ENCODE peak calls at places on chromosomes 6 and 20, in seven cellular contexts. Y is psoas muscle, M is DND-41, G is GM12878, F is kidney, S is left lung, J is hepatocyte. P is an unnamed sample.

GRCh38 chr6:14981960-14982359 is 263.9 kb upstream of the JARID2 start:
- DNase-seq in Y (no peak), M (no peak), G (no peak), F (no peak), S (no peak), J (no peak), P (peak)

GRCh38 chr6:156189195-156189594 is 588.0 kb upstream of the ARID1B start:
- DNase-seq in Y (no peak), M (no peak), G (no peak), F (no peak), S (no peak), J (no peak), P (no peak)

GRCh38 chr6:126087456-126087855 is 101.1 kb downstream of the TRMT11 start:
- DNase-seq in Y (no peak), M (no peak), G (no peak), F (no peak), S (no peak), J (no peak), P (no peak)

GRCh38 chr6:144844596-144844995 is 559.5 kb downstream of the UTRN start:
- DNase-seq in Y (no peak), M (no peak), G (no peak), F (no peak), S (no peak), J (no peak), P (no peak)

GRCh38 chr6:13814938-13815575 is 700 bp upstream of the MCUR1 start:
- DNase-seq in Y (no peak), M (no peak), G (no peak), F (no peak), S (no peak), J (no peak), P (no peak)

GRCh38 chr6:47135772-47136171 is 93.6 kb upstream of the ADGRF1 start:
- DNase-seq in Y (no peak), M (no peak), G (no peak), F (no peak), S (no peak), J (peak), P (no peak)

GRCh38 chr20:49339123-49339522 is 61.3 kb upstream of the ZNFX1 start:
- DNase-seq in Y (no peak), M (no peak), G (no peak), F (no peak), S (no peak), J (no peak), P (no peak)

GRCh38 chr6:157632821-157633220 is 190.2 kb upstream of the SNX9 start:
- DNase-seq in Y (no peak), M (no peak), G (no peak), F (no peak), S (no peak), J (no peak), P (peak)

GRCh38 chr6:37785002-37785687 is 34.4 kb upstream of the ZFAND3 start:
- DNase-seq in Y (no peak), M (no peak), G (no peak), F (peak), S (no peak), J (no peak), P (no peak)

GRCh38 chr6:37781788-37782187 is 37.7 kb upstream of the ZFAND3 start:
- DNase-seq in Y (no peak), M (no peak), G (no peak), F (no peak), S (no peak), J (no peak), P (no peak)

GRCh38 chr6:37783831-37784584 is 35.5 kb upstream of the ZFAND3 start:
- DNase-seq in Y (peak), M (no peak), G (no peak), F (peak), S (no peak), J (peak), P (peak)

GRCh38 chr6:37784585-37784967 is 35.0 kb upstream of the ZFAND3 start:
- DNase-seq in Y (no peak), M (no peak), G (no peak), F (peak), S (no peak), J (no peak), P (peak)

DNA sequence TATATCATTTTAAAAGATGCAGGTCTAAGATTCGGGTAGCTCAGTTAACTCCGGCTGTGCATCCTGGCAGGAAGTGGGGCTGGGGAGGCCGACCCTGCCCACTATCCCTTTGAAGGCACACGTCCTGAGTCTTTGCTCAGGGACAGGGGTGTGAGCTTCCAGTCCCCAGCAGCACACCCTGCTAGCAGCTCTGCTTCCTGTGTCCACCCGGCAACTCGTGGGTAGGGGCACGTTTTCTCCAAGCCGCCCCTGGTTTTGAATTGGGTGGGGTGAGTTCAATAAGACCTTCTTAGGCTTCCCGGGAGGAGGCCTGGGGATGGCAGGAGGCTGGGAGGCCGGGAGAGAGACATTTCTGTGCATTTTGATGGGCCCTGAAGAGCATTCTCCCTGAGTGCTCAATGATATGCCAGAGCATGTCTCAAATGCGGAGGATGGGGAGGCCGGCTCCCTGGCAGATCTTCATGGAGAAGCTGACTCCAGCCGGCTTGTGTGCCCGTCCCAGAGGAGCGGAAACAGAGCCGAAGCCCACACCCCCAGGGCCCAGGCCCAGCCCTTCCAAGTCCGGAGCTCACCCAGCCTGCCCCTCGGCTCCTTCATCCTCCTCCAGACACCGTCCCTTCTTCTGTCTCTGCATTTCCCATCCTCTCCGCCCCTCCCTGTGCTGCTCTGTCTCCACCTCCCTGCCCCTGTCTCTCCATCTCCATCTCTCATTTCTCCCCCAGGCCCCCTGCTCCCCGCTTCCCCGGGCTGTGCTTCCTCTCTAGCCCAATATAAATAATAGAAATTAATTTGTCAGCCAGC is 36.3 kb upstream of the ZFAND3 start:
- DNase-seq in Y (peak), M (no peak), G (no peak), F (peak), S (no peak), J (peak), P (peak)
- H3K4me3 ChIP-seq in Y (peak), M (no peak), G (peak), F (peak), S (peak), J (no peak), P (peak)

GRCh38 chr20:36544134-36545018 is 3.1 kb downstream of the MYL9 start:
- DNase-seq in Y (no peak), M (no peak), G (no peak), F (peak), S (peak), J (no peak), P (no peak)
- H3K27ac ChIP-seq in Y (peak), M (no peak), G (no peak), F (no peak), S (peak), J (no peak), P (peak)

DNA sequence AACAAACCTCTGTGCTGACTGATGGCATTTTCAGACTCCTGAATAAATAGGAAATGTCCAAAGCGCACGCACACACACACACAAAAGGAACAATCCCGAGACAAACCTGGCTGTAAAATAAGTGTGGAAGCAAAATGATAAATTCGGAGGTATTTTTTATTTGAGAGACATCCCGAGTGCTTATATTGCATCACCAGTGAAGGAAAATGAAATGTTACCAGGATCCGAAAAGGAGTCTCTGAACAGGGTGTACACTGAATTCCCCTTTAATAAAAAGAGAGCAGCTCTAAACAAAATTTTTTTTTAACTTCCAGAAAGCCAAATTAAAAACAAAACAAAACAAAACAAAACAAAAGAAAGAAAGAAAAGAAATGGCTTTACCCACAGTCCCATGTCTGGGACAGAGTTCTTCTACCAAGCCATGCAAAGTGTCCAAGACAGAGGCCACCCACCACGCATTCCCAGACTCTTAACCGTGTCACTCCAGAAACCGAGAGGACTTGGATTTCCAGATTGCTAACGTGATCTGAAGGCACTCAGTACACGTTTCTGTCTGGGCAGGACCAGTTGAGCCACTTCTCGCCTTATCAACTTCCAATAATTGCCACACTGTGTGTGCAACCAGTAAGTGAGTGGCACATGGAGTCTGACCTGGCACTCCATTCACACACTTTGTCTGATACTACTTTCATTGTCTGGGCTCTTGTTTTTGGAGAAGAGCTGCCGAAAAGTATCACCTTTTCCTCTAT is 820 bp downstream of the ME1 start:
- DNase-seq in Y (peak), M (no peak), G (no peak), F (no peak), S (peak), J (peak), P (peak)
- H3K4me3 ChIP-seq in Y (peak), M (no peak), G (peak), F (peak), S (peak), J (peak), P (peak)

GRCh38 chr6:134079406-134079921 is 27.0 kb upstream of the SLC2A12 start:
- DNase-seq in Y (no peak), M (no peak), G (no peak), F (no peak), S (no peak), J (no peak), P (no peak)

GRCh38 chr6:134080171-134080795 is 27.9 kb upstream of the SLC2A12 start:
- DNase-seq in Y (no peak), M (no peak), G (no peak), F (no peak), S (no peak), J (no peak), P (no peak)

GRCh38 chr6:134074151-134074712 is 21.8 kb upstream of the SLC2A12 start:
- DNase-seq in Y (no peak), M (no peak), G (no peak), F (no peak), S (no peak), J (no peak), P (peak)

GRCh38 chr6:134078166-134078565 is 25.7 kb upstream of the SLC2A12 start:
- DNase-seq in Y (no peak), M (no peak), G (no peak), F (no peak), S (no peak), J (no peak), P (no peak)

GRCh38 chr6:134077301-134077700 is 24.9 kb upstream of the SLC2A12 start:
- DNase-seq in Y (no peak), M (no peak), G (no peak), F (no peak), S (no peak), J (no peak), P (no peak)
- H3K27ac ChIP-seq in Y (no peak), M (no peak), G (no peak), F (no peak), S (no peak), J (no peak), P (no peak)

GRCh38 chr6:36684447-36684812 is 5.9 kb downstream of the CDKN1A start:
- DNase-seq in Y (no peak), M (no peak), G (no peak), F (no peak), S (no peak), J (no peak), P (no peak)

GRCh38 chr6:36685926-36686667 is 7.6 kb downstream of the CDKN1A start:
- DNase-seq in Y (peak), M (no peak), G (no peak), F (no peak), S (peak), J (no peak), P (no peak)

GRCh38 chr6:36683656-36684446 is 5.3 kb downstream of the CDKN1A start:
- DNase-seq in Y (no peak), M (no peak), G (no peak), F (no peak), S (no peak), J (no peak), P (no peak)

GRCh38 chr6:36686668-36687513 is 8.4 kb downstream of the CDKN1A start:
- DNase-seq in Y (no peak), M (no peak), G (no peak), F (no peak), S (no peak), J (no peak), P (no peak)

GRCh38 chr6:36685198-36685919 is 6.8 kb downstream of the CDKN1A start:
- DNase-seq in Y (no peak), M (no peak), G (no peak), F (no peak), S (no peak), J (no peak), P (no peak)
- H3K4me3 ChIP-seq in Y (no peak), M (no peak), G (no peak), F (no peak), S (no peak), J (no peak), P (no peak)

GRCh38 chr6:133244502-133244901 is 3.3 kb downstream of the EYA4 start:
- DNase-seq in Y (no peak), M (no peak), G (no peak), F (no peak), S (no peak), J (no peak), P (no peak)

GRCh38 chr6:133248241-133249001 is 7.3 kb downstream of the EYA4 start:
- DNase-seq in Y (no peak), M (no peak), G (no peak), F (no peak), S (no peak), J (no peak), P (no peak)

GRCh38 chr6:133245033-133245903 is 4.1 kb downstream of the EYA4 start:
- DNase-seq in Y (no peak), M (no peak), G (no peak), F (no peak), S (no peak), J (no peak), P (no peak)

GRCh38 chr6:133243723-133244122 is 2.6 kb downstream of the EYA4 start:
- DNase-seq in Y (no peak), M (no peak), G (no peak), F (no peak), S (no peak), J (no peak), P (no peak)

GRCh38 chr6:133247581-133247980 is 6.4 kb downstream of the EYA4 start:
- DNase-seq in Y (no peak), M (no peak), G (no peak), F (no peak), S (no peak), J (no peak), P (no peak)
- H3K27ac ChIP-seq in Y (peak), M (no peak), G (no peak), F (no peak), S (no peak), J (no peak), P (no peak)

GRCh38 chr20:62020935-62021701 is 44.6 kb downstream of the TAF4 start:
- DNase-seq in Y (peak), M (no peak), G (no peak), F (peak), S (no peak), J (no peak), P (peak)
- H3K4me3 ChIP-seq in Y (peak), M (no peak), G (no peak), F (no peak), S (no peak), J (no peak), P (no peak)

GRCh38 chr6:147872002-147872401 is 363.5 kb downstream of the SAMD5 start:
- DNase-seq in Y (no peak), M (no peak), G (no peak), F (no peak), S (no peak), J (no peak), P (no peak)

GRCh38 chr6:147869869-147870268 is 361.4 kb downstream of the SAMD5 start:
- DNase-seq in Y (no peak), M (no peak), G (no peak), F (no peak), S (no peak), J (no peak), P (no peak)

GRCh38 chr6:147874322-147874721 is 365.8 kb downstream of the SAMD5 start:
- DNase-seq in Y (no peak), M (no peak), G (no peak), F (no peak), S (no peak), J (no peak), P (no peak)

GRCh38 chr6:147870745-147871144 is 362.3 kb downstream of the SAMD5 start:
- DNase-seq in Y (no peak), M (no peak), G (no peak), F (no peak), S (no peak), J (no peak), P (no peak)

DNA sequence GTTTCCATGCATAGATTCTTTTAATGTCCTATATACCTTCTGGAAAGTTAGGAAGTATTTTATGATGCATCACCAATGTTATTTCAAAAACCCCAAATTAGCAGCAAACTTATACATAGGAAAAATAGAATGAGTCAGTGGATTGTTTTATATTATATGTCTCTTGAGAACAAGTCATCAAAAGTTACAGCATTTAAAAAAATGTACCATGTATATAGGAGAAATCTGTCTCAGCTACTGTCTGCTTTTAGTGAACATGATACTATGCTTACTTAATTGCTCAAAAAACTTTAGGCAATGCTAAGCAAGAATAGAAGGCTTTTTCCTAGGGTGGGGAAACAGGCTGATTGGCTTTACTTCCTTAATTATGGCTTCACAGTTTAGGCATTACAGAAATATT is 365.3 kb downstream of the SAMD5 start:
- DNase-seq in Y (no peak), M (no peak), G (no peak), F (no peak), S (no peak), J (no peak), P (no peak)
- H3K27ac ChIP-seq in Y (no peak), M (no peak), G (no peak), F (no peak), S (no peak), J (no peak), P (no peak)